ENCODE peak calls at places on chromosomes 6 and 20, in six cellular contexts. Z, J, A, E, L and R are unnamed samples.

GRCh38 chr20:15834857-15835256 is 738.4 kb downstream of the KIF16B start:
- DNase-seq in J (no peak), L (no peak), E (no peak), Z (peak; percentile 54), A (no peak), R (no peak)

GRCh38 chr6:24923885-24924401 is 11.8 kb downstream of the RIPOR2 start:
- DNase-seq in Z (peak; percentile 8), J (no peak), A (no peak), E (no peak), L (no peak), R (no peak)

GRCh38 chr6:140460267-140460666 is 1085.8 kb upstream of the CITED2 start:
- DNase-seq in Z (no peak), A (no peak), L (no peak), E (no peak), J (no peak), R (no peak)

GRCh38 chr6:89582669-89583325 is 55.8 kb downstream of the LYRM2 start:
- DNase-seq in E (no peak), A (no peak), J (no peak), L (no peak), Z (no peak), R (peak; percentile 5)

GRCh38 chr6:72825265-72825918 is 203.5 kb downstream of the KCNQ5 start:
- DNase-seq in A (no peak), Z (no peak), L (no peak), J (no peak), E (peak; percentile 76), R (peak; percentile 65)

GRCh38 chr6:94498099-94498498 is 1078.7 kb upstream of the EPHA7 start:
- DNase-seq in Z (no peak), J (no peak), L (no peak), E (no peak), A (no peak), R (no peak)

GRCh38 chr6:34602318-34603111 is 46.4 kb upstream of the SPDEF start:
- DNase-seq in Z (no peak), E (peak; percentile 38), L (no peak), A (no peak), J (no peak), R (no peak)

GRCh38 chr6:28137458-28138020 is 4.1 kb upstream of the ZKSCAN8 start:
- DNase-seq in Z (no peak), E (peak; percentile 51), J (no peak), L (no peak), A (no peak), R (peak; percentile 29)

GRCh38 chr6:16758163-16758975 is 2.9 kb downstream of the ATXN1 start:
- DNase-seq in Z (peak; percentile 22), J (no peak), E (peak; percentile 37), L (no peak), A (no peak), R (peak; percentile 34)

GRCh38 chr20:58544891-58545290 is 29.7 kb upstream of the APCDD1L start:
- DNase-seq in Z (no peak), A (no peak), J (no peak), E (no peak), L (no peak), R (no peak)

GRCh38 chr6:26284537-26285142 is 80.4 kb upstream of the BTN3A2 start:
- DNase-seq in E (peak; percentile 79), J (no peak), Z (peak; percentile 60), A (no peak), L (peak; percentile 34), R (peak; percentile 71)

GRCh38 chr20:63381781-63382431 is 20.8 kb upstream of the CHRNA4 start:
- DNase-seq in L (no peak), Z (no peak), A (no peak), J (no peak), E (peak; percentile 2), R (no peak)

GRCh38 chr20:1860446-1860845 is 34.8 kb upstream of the SIRPA start:
- DNase-seq in A (no peak), L (no peak), J (no peak), Z (no peak), E (peak; percentile 76), R (peak; percentile 63)

GRCh38 chr6:129302671-129303070 is 407.3 kb downstream of the ARHGAP18 start:
- DNase-seq in E (no peak), J (no peak), L (no peak), A (no peak), Z (no peak), R (no peak)

GRCh38 chr6:43306086-43306485 is 2.5 kb downstream of the CRIP3 start:
- DNase-seq in J (no peak), A (no peak), E (no peak), L (no peak), Z (no peak), R (no peak)

GRCh38 chr6:41185991-41186675 is 14.8 kb downstream of the TREML2 start:
- DNase-seq in J (no peak), E (no peak), A (no peak), Z (no peak), L (no peak), R (no peak)

GRCh38 chr6:150202934-150203333 is 60.1 kb downstream of the PPP1R14C start:
- DNase-seq in A (no peak), Z (no peak), L (no peak), J (no peak), E (no peak), R (peak; percentile 14)

GRCh38 chr6:138000955-138001354 is 106.3 kb downstream of the PERP start:
- DNase-seq in Z (no peak), A (no peak), J (no peak), L (no peak), E (no peak), R (no peak)

GRCh38 chr6:1043458-1043836 is 268.5 kb upstream of the FOXQ1 start:
- DNase-seq in L (no peak), Z (no peak), E (no peak), A (no peak), J (no peak), R (no peak)

GRCh38 chr20:47468290-47469050 is 33.2 kb upstream of the NCOA3 start:
- DNase-seq in A (no peak), L (no peak), J (no peak), Z (no peak), E (no peak), R (no peak)

GRCh38 chr6:111750753-111751684 is 122.2 kb downstream of the FYN start:
- DNase-seq in Z (no peak), E (peak; percentile 95), J (peak; percentile 41), L (peak; percentile 42), A (no peak), R (peak; percentile 42)

GRCh38 chr20:9615118-9615517 is 100.7 kb downstream of the LAMP5 start:
- DNase-seq in Z (no peak), A (no peak), J (no peak), E (no peak), L (no peak), R (no peak)

GRCh38 chr20:9617062-9617461 is 102.7 kb downstream of the LAMP5 start:
- DNase-seq in Z (peak; percentile 62), A (no peak), J (no peak), E (peak; percentile 77), L (no peak), R (peak; percentile 60)

GRCh38 chr20:9616455-9616805 is 102.0 kb downstream of the LAMP5 start:
- DNase-seq in J (no peak), Z (no peak), A (no peak), E (no peak), L (no peak), R (no peak)

GRCh38 chr20:9615766-9616454 is 101.5 kb downstream of the LAMP5 start:
- DNase-seq in L (no peak), E (no peak), A (no peak), Z (no peak), J (no peak), R (no peak)

DNA sequence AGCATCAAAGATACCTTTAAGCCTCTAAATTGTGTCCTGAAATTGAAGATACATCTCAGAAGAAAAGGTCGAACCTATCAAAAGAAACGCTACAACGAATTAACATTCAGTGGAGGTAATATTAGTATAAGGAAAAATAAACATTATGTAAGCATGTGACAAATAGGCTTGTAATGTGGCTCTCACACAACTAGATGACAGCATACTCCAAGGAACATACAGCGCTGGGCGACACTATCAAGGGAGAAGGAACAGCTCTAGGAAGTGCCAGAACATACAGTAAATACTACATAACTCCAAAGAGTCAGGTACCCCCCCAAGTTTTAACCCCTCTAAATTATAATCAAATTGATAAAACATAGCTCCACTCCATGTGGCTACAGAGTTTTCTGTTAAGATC is 103.5 kb downstream of the LAMP5 start:
- DNase-seq in A (no peak), E (peak; percentile 64), Z (no peak), L (no peak), J (no peak), R (peak; percentile 35)
- TF ChIP-seq CTCF in A (peak; percentile 36), E (peak; percentile 24), Z (no peak), L (no peak), J (peak; percentile 70), R (peak; percentile 24)

GRCh38 chr6:110471966-110472365 is 4.4 kb downstream of the SLC22A16 start:
- DNase-seq in E (no peak), Z (no peak), J (no peak), L (no peak), A (no peak), R (no peak)

GRCh38 chr6:110475255-110475654 is 1.2 kb downstream of the SLC22A16 start:
- DNase-seq in L (no peak), A (no peak), J (no peak), Z (no peak), E (peak; percentile 10), R (no peak)

GRCh38 chr6:110472739-110473138 is 3.7 kb downstream of the SLC22A16 start:
- DNase-seq in J (no peak), A (no peak), Z (no peak), E (no peak), L (no peak), R (no peak)

GRCh38 chr6:110474500-110474899 is 1.9 kb downstream of the SLC22A16 start:
- DNase-seq in A (no peak), Z (no peak), E (no peak), J (no peak), L (no peak), R (no peak)

DNA sequence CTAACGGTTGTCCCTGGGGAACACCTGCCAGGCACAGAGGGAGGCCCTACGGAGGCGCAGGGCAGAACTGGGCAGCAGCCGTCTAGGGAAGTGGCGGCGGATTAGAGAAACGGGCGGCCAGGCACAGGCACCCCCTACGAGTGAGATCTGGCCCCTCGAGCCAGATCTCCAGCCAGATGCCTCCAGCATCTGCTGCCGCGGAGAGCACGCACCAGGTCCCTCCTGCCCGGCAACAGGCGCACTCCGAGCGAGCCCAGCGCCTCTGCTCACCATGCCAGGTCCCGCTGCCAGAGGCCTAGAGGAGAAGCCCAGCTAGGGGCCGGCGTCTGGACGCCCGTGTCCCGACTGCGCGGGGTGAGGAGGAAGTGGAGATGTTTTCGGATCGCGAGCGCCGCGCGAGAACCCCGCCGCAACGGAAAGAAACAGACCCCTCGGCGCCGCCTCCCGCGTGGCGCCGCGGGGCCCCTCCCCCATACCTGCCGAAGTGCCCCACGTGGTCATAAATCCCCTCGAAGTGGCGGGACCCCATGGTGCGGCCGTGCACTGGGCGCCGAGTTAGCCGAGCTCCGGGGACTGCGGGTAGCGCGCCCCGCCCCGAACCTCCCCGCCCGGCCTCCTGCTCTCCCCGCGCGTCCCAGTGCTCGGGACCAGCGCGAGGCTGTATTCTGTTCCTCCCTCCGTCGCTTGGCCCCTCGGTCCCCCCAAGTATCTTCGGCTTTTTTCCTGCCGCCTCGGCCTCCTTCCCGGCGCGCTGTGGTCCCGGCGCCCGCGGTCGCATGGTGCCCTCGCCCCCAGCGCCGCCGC is at the start of gene SLC22A16:
- DNase-seq in Z (no peak), E (no peak), A (no peak), L (no peak), J (no peak), R (no peak)
- H3K4me3 ChIP-seq in Z (no peak within 1 kb of the TSS), E (peak within 1 kb of the TSS; percentile 30), A (peak within 1 kb of the TSS; percentile 64), L (no peak within 1 kb of the TSS), J (no peak within 1 kb of the TSS), R (peak within 1 kb of the TSS; percentile 15)

GRCh38 chr6:162416845-162417537 is 310.6 kb downstream of the PRKN start:
- DNase-seq in Z (no peak), A (no peak), L (no peak), J (no peak), E (no peak), R (peak; percentile 5)
- TF ChIP-seq CTCF in Z (no peak), A (no peak), L (no peak), J (no peak), E (no peak), R (peak; percentile 11)

GRCh38 chr20:20699917-20700316 is 12.5 kb downstream of the RALGAPA2 start:
- DNase-seq in A (no peak), E (no peak), J (no peak), L (no peak), Z (no peak), R (no peak)
- H3K4me3 ChIP-seq in A (no peak overlapping the region), E (no peak overlapping the region), J (no peak overlapping the region), L (no peak overlapping the region), Z (no peak overlapping the region), R (no peak overlapping the region)